ENCODE peak calls at places on chromosomes 7 and 10, in four cellular contexts. One of them, this sample, is unnamed.
A peak's percentile ranks its signal among the peaks of the same experiment; 100 is the strongest.

GRCh38 chr7:138127996-138128395 is 51.7 kb downstream of the AKR1D1 start:
- DNase-seq in effector memory CD4-positive, alpha-beta T cell: no peak
- DNase-seq in breast epithelium: no peak
- DNase-seq in stomach: no peak
- DNase-seq in this sample: no peak

GRCh38 chr10:87534173-87534858 is 29.6 kb downstream of the MINPP1 start:
- DNase-seq in breast epithelium: no peak
- DNase-seq in effector memory CD4-positive, alpha-beta T cell: no peak
- DNase-seq in stomach: no peak
- DNase-seq in this sample: no peak

GRCh38 chr7:132771301-132771730 is 195.0 kb upstream of the PLXNA4 start:
- DNase-seq in stomach: no peak
- DNase-seq in effector memory CD4-positive, alpha-beta T cell: no peak
- DNase-seq in breast epithelium: no peak
- DNase-seq in this sample: no peak

GRCh38 chr7:158955146-158955870 is 99.0 kb downstream of the DYNC2I1 start:
- DNase-seq in breast epithelium: no peak
- DNase-seq in effector memory CD4-positive, alpha-beta T cell: no peak
- DNase-seq in stomach: no peak
- DNase-seq in this sample: no peak

GRCh38 chr7:91242097-91242846 is 22.0 kb upstream of the FZD1 start:
- DNase-seq in effector memory CD4-positive, alpha-beta T cell: no peak
- DNase-seq in stomach: no peak
- DNase-seq in breast epithelium: no peak
- DNase-seq in this sample: no peak

GRCh38 chr10:72611783-72612182 is 14.1 kb downstream of the MICU1 start:
- DNase-seq in effector memory CD4-positive, alpha-beta T cell: no peak
- DNase-seq in stomach: no peak
- DNase-seq in breast epithelium: no peak
- DNase-seq in this sample: no peak

GRCh38 chr7:50359995-50360925 is 55.7 kb downstream of the IKZF1 start:
- DNase-seq in effector memory CD4-positive, alpha-beta T cell: peak; percentile 76
- DNase-seq in breast epithelium: no peak
- DNase-seq in stomach: no peak
- DNase-seq in this sample: no peak

GRCh38 chr10:34565934-34566333 is 249.2 kb downstream of the PARD3 start:
- DNase-seq in stomach: no peak
- DNase-seq in effector memory CD4-positive, alpha-beta T cell: no peak
- DNase-seq in breast epithelium: no peak
- DNase-seq in this sample: no peak

GRCh38 chr10:51014680-51015425 is 59.4 kb upstream of the PRKG1 start:
- DNase-seq in breast epithelium: no peak
- DNase-seq in stomach: no peak
- DNase-seq in effector memory CD4-positive, alpha-beta T cell: no peak
- DNase-seq in this sample: no peak

GRCh38 chr7:148856891-148857290 is 27.2 kb downstream of the EZH2 start:
- DNase-seq in breast epithelium: no peak
- DNase-seq in effector memory CD4-positive, alpha-beta T cell: no peak
- DNase-seq in stomach: no peak
- DNase-seq in this sample: no peak

GRCh38 chr10:84256510-84257342 is 11.9 kb downstream of the RGR start:
- DNase-seq in effector memory CD4-positive, alpha-beta T cell: no peak
- DNase-seq in stomach: peak; percentile 47
- DNase-seq in breast epithelium: no peak
- DNase-seq in this sample: peak; percentile 78

GRCh38 chr10:103652599-103653281 is 159.2 kb downstream of the NEURL1 start:
- DNase-seq in breast epithelium: no peak
- DNase-seq in stomach: no peak
- DNase-seq in effector memory CD4-positive, alpha-beta T cell: no peak
- DNase-seq in this sample: peak; percentile 67

GRCh38 chr10:29141761-29142160 is 147.1 kb upstream of the LYZL1 start:
- DNase-seq in effector memory CD4-positive, alpha-beta T cell: no peak
- DNase-seq in breast epithelium: no peak
- DNase-seq in stomach: peak; percentile 35
- DNase-seq in this sample: no peak

GRCh38 chr10:105691811-105692210 is 1050.7 kb downstream of the SORCS3 start:
- DNase-seq in stomach: no peak
- DNase-seq in effector memory CD4-positive, alpha-beta T cell: no peak
- DNase-seq in breast epithelium: no peak
- DNase-seq in this sample: no peak

GRCh38 chr7:114539575-114539974 is 125.0 kb downstream of the FOXP2 start:
- DNase-seq in effector memory CD4-positive, alpha-beta T cell: no peak
- DNase-seq in breast epithelium: no peak
- DNase-seq in stomach: no peak
- DNase-seq in this sample: no peak

GRCh38 chr7:43142703-43143102 is 30.3 kb downstream of the HECW1 start:
- DNase-seq in breast epithelium: no peak
- DNase-seq in stomach: no peak
- DNase-seq in effector memory CD4-positive, alpha-beta T cell: no peak
- DNase-seq in this sample: no peak

GRCh38 chr7:141706394-141707064 is 1.6 kb upstream of the WEE2 start:
- DNase-seq in effector memory CD4-positive, alpha-beta T cell: no peak
- DNase-seq in breast epithelium: no peak
- DNase-seq in stomach: no peak
- DNase-seq in this sample: no peak

GRCh38 chr7:23022831-23023230 is 8.9 kb upstream of the HYCC1 start:
- DNase-seq in breast epithelium: no peak
- DNase-seq in effector memory CD4-positive, alpha-beta T cell: no peak
- DNase-seq in stomach: no peak
- DNase-seq in this sample: no peak
- H3K4me3 ChIP-seq in breast epithelium: no peak overlapping the region
- H3K4me3 ChIP-seq in effector memory CD4-positive, alpha-beta T cell: no peak overlapping the region
- H3K4me3 ChIP-seq in stomach: no peak overlapping the region
- H3K4me3 ChIP-seq in this sample: no peak overlapping the region

GRCh38 chr7:143383642-143383957 is 2.5 kb downstream of the ZYX start:
- DNase-seq in stomach: no peak
- DNase-seq in breast epithelium: peak; percentile 66
- DNase-seq in effector memory CD4-positive, alpha-beta T cell: no peak
- DNase-seq in this sample: no peak
- H3K4me3 ChIP-seq in stomach: peak overlapping the region; percentile 95
- H3K4me3 ChIP-seq in breast epithelium: peak overlapping the region; percentile 94
- H3K4me3 ChIP-seq in effector memory CD4-positive, alpha-beta T cell: no peak overlapping the region
- H3K4me3 ChIP-seq in this sample: peak overlapping the region; percentile 10

GRCh38 chr10:123154092-123154942 is at the start of gene BUB3:
- DNase-seq in stomach: peak; percentile 98
- DNase-seq in effector memory CD4-positive, alpha-beta T cell: peak; percentile 91
- DNase-seq in breast epithelium: peak; percentile 98
- DNase-seq in this sample: peak; percentile 99

GRCh38 chr10:123156091-123156490 is 1.9 kb downstream of the BUB3 start:
- DNase-seq in stomach: no peak
- DNase-seq in effector memory CD4-positive, alpha-beta T cell: no peak
- DNase-seq in breast epithelium: no peak
- DNase-seq in this sample: no peak

GRCh38 chr10:123158682-123159081 is 4.5 kb downstream of the BUB3 start:
- DNase-seq in stomach: no peak
- DNase-seq in breast epithelium: no peak
- DNase-seq in effector memory CD4-positive, alpha-beta T cell: no peak
- DNase-seq in this sample: no peak

GRCh38 chr10:123154943-123155505 is 822 bp downstream of the BUB3 start:
- DNase-seq in stomach: no peak
- DNase-seq in breast epithelium: peak; percentile 17
- DNase-seq in effector memory CD4-positive, alpha-beta T cell: peak; percentile 23
- DNase-seq in this sample: peak; percentile 80

GRCh38 chr10:123157210-123157609 is 3.0 kb downstream of the BUB3 start:
- DNase-seq in stomach: no peak
- DNase-seq in effector memory CD4-positive, alpha-beta T cell: no peak
- DNase-seq in breast epithelium: no peak
- DNase-seq in this sample: no peak
- H3K4me3 ChIP-seq in stomach: no peak overlapping the region
- H3K4me3 ChIP-seq in effector memory CD4-positive, alpha-beta T cell: no peak overlapping the region
- H3K4me3 ChIP-seq in breast epithelium: no peak overlapping the region
- H3K4me3 ChIP-seq in this sample: no peak overlapping the region

GRCh38 chr7:41943098-41943577 is 240.2 kb upstream of the INHBA start:
- DNase-seq in stomach: peak; percentile 82
- DNase-seq in breast epithelium: peak; percentile 77
- DNase-seq in effector memory CD4-positive, alpha-beta T cell: peak; percentile 20
- DNase-seq in this sample: peak; percentile 82

GRCh38 chr7:41940760-41941343 is 238.0 kb upstream of the INHBA start:
- DNase-seq in effector memory CD4-positive, alpha-beta T cell: peak; percentile 23
- DNase-seq in breast epithelium: peak; percentile 53
- DNase-seq in stomach: peak; percentile 66
- DNase-seq in this sample: no peak

GRCh38 chr7:41938371-41938770 is 235.5 kb upstream of the INHBA start:
- DNase-seq in effector memory CD4-positive, alpha-beta T cell: no peak
- DNase-seq in breast epithelium: no peak
- DNase-seq in stomach: no peak
- DNase-seq in this sample: no peak

GRCh38 chr7:41942468-41943097 is 239.7 kb upstream of the INHBA start:
- DNase-seq in breast epithelium: no peak
- DNase-seq in effector memory CD4-positive, alpha-beta T cell: no peak
- DNase-seq in stomach: no peak
- DNase-seq in this sample: no peak
- H3K4me3 ChIP-seq in breast epithelium: no peak overlapping the region
- H3K4me3 ChIP-seq in effector memory CD4-positive, alpha-beta T cell: no peak overlapping the region
- H3K4me3 ChIP-seq in stomach: peak overlapping the region; percentile 34
- H3K4me3 ChIP-seq in this sample: peak overlapping the region; percentile 3

DNA sequence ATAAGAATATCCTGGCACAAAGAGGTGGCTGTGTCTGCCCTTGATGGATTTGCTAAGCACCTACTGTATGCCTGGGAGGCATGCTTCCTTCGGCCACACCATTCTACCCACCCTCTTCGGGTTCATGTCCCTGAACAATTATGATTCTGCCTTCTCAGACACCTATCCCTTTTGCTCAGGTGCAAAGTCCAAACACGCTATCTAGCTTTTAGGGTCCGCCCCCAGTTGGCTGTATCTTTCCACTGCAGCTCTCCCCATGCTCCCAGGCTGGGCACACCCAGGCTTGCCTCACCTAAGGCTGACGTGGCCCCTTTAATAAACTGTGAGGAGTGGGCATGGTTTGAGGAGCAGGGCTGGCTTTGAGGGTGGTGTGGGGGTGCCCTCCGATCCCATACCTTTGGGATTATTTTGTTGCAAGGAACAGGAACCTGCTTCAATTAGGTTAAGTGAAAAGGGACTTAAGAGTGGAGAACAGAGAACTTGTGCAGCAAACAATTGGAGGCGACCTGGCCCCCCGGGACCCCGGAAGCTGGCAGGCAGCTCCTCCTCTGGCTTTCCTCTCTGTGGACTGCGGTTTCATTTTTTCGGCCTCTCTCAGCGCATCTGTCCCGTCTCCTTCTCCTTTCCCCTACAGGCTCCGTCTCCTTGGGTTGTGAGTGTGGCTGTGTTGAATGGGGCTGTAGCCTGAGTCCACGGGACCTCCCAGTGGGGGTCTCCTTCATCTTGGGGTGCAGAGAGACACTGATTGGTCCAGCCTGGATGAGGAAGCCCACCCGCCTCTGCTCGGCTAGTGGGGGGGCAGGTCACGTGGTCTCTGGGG is 3.8 kb downstream of the CLIP2 start:
- DNase-seq in breast epithelium: no peak
- DNase-seq in effector memory CD4-positive, alpha-beta T cell: no peak
- DNase-seq in stomach: peak; percentile 85
- DNase-seq in this sample: no peak
- H3K4me3 ChIP-seq in breast epithelium: no peak overlapping the region
- H3K4me3 ChIP-seq in effector memory CD4-positive, alpha-beta T cell: no peak overlapping the region
- H3K4me3 ChIP-seq in stomach: peak overlapping the region; percentile 35
- H3K4me3 ChIP-seq in this sample: no peak overlapping the region

GRCh38 chr10:113126506-113127192 is 176.6 kb downstream of the TCF7L2 start:
- DNase-seq in stomach: peak; percentile 75
- DNase-seq in effector memory CD4-positive, alpha-beta T cell: peak; percentile 1
- DNase-seq in breast epithelium: peak; percentile 52
- DNase-seq in this sample: peak; percentile 59

GRCh38 chr10:113127285-113128283 is 177.5 kb downstream of the TCF7L2 start:
- DNase-seq in stomach: no peak
- DNase-seq in effector memory CD4-positive, alpha-beta T cell: no peak
- DNase-seq in breast epithelium: no peak
- DNase-seq in this sample: no peak

GRCh38 chr10:113131611-113132330 is 181.7 kb downstream of the TCF7L2 start:
- DNase-seq in breast epithelium: peak; percentile 53
- DNase-seq in effector memory CD4-positive, alpha-beta T cell: no peak
- DNase-seq in stomach: no peak
- DNase-seq in this sample: no peak

GRCh38 chr10:113129117-113129516 is 179.1 kb downstream of the TCF7L2 start:
- DNase-seq in stomach: no peak
- DNase-seq in effector memory CD4-positive, alpha-beta T cell: no peak
- DNase-seq in breast epithelium: no peak
- DNase-seq in this sample: no peak

DNA sequence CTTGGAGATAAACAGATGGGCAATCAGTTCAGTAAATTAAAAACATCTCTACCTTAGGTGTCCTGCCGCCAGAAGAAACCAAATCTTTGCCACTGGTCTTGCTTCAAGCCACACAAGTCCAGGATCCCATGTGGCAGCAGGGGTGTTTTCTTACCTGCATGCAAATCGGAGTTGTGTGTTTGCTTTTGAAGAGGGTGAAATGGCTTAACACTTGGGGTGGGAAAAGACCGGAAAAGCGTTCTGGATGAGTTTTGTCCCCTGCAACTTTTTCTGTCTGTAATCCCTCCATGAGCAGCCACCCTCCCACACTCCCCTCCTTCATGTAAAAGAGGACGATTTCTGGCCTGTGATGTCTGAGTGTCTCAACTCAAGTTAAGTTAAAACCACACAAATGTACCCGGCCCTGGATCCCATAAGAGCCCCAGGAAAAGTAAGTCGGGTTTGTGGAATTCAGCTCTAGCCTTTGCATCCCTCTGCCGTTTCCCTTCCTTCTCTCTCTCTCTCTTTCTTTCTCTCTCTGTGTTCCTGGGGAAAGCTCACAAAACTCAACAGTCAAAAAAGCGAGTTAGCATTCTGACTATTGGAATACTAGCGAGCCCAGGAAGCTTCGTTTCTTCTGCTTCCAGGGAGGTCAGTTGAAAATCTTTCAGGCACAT is 178.5 kb downstream of the TCF7L2 start:
- DNase-seq in breast epithelium: no peak
- DNase-seq in stomach: no peak
- DNase-seq in effector memory CD4-positive, alpha-beta T cell: no peak
- DNase-seq in this sample: no peak
- H3K4me3 ChIP-seq in breast epithelium: peak overlapping the region; percentile 30
- H3K4me3 ChIP-seq in stomach: no peak overlapping the region
- H3K4me3 ChIP-seq in effector memory CD4-positive, alpha-beta T cell: no peak overlapping the region
- H3K4me3 ChIP-seq in this sample: no peak overlapping the region

DNA sequence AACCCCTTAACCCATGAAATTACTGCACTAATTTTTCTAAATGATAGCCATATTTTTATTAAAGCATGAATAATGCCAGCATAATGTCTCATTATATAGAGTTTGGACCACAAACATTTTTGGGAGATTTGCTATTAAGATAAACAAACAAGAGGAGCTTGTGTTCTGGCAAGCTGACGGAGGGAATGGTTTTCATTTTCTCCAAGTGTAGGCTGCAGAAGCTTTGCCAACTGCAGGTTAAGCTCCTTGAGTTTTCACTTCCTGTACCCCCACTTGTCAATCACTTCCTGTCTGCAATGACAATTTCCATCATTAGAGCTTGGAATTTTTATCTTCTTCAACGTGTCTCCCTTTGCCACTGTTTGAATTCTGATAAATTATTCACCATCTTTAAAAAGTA is 13.4 kb downstream of the EBF3 start:
- DNase-seq in breast epithelium: no peak
- DNase-seq in effector memory CD4-positive, alpha-beta T cell: no peak
- DNase-seq in stomach: no peak
- DNase-seq in this sample: no peak
- H3K4me3 ChIP-seq in breast epithelium: no peak overlapping the region
- H3K4me3 ChIP-seq in effector memory CD4-positive, alpha-beta T cell: no peak overlapping the region
- H3K4me3 ChIP-seq in stomach: no peak overlapping the region
- H3K4me3 ChIP-seq in this sample: no peak overlapping the region

This sample was measured in left lung.